ENCODE peak calls at places on chromosomes 3 and 15, in ten cellular contexts. K is testis; U is LHCN-M2; A is right cardiac atrium; W is stimulated activated naive CD4-positive, alpha-beta T cell; C is fibroblast of gingiva; M is OCI-LY7; J is mesenteric fat pad; R is MM.1S; S is effector memory CD4-positive, alpha-beta T cell. I is an unnamed sample.

GRCh38 chr3:60086811-60087210 is 1037.0 kb upstream of the CFAP20DC start:
- DNase-seq in A (no peak), J (no peak), W (no peak), M (no peak), U (no peak), S (no peak), R (no peak), K (no peak), C (no peak), I (peak; percentile 2)

GRCh38 chr3:47614788-47615187 is 36.1 kb upstream of the CSPG5 start:
- DNase-seq in U (no peak), M (no peak), K (no peak), S (no peak), W (no peak), A (no peak), J (no peak), C (no peak), R (no peak), I (no peak)

GRCh38 chr3:25567806-25568524 is 96.7 kb downstream of the TOP2B start:
- DNase-seq in S (no peak), R (no peak), U (no peak), C (no peak), A (no peak), K (no peak), J (no peak), W (no peak), M (no peak), I (no peak)

GRCh38 chr3:75631541-75631940 is 32.6 kb upstream of the FRG2C start:
- DNase-seq in C (no peak), A (no peak), K (no peak), M (no peak), R (no peak), W (no peak), S (no peak), J (no peak), U (no peak), I (no peak)

GRCh38 chr15:56491110-56491722 is 26.3 kb upstream of the MNS1 start:
- DNase-seq in M (peak; percentile 89), U (peak; percentile 65), C (peak; percentile 72), J (no peak), W (peak; percentile 6), R (peak; percentile 73), A (peak; percentile 63), K (peak; percentile 84), S (no peak), I (peak; percentile 83)

GRCh38 chr3:64355473-64355872 is 130.2 kb upstream of the PRICKLE2 start:
- DNase-seq in C (no peak), A (peak; percentile 50), K (no peak), M (no peak), J (no peak), S (no peak), R (no peak), W (no peak), U (peak; percentile 43), I (no peak)

GRCh38 chr3:184696643-184697042 is 15.2 kb downstream of the MAGEF1 start:
- DNase-seq in K (no peak), U (no peak), W (no peak), A (peak; percentile 77), M (no peak), C (no peak), S (no peak), J (no peak), R (no peak), I (no peak)

GRCh38 chr3:137768021-137768360 is 3.9 kb downstream of the SOX14 start:
- DNase-seq in S (no peak), M (no peak), A (no peak), U (no peak), J (no peak), R (no peak), W (no peak), C (no peak), K (no peak), I (no peak)

GRCh38 chr3:9109570-9109914 is 139.9 kb downstream of the SRGAP3 start:
- DNase-seq in S (no peak), W (no peak), R (no peak), K (no peak), M (no peak), C (no peak), J (no peak), U (no peak), A (no peak), I (no peak)

GRCh38 chr15:63892794-63893441 is 59.2 kb upstream of the HERC1 start:
- DNase-seq in R (no peak), M (no peak), K (no peak), A (no peak), C (no peak), J (no peak), S (peak; percentile 68), W (peak; percentile 42), U (no peak), I (no peak)

GRCh38 chr3:49609314-49609713 is 55.0 kb downstream of the BSN start:
- DNase-seq in S (no peak), A (no peak), K (no peak), M (no peak), R (no peak), U (no peak), C (no peak), W (no peak), J (peak; percentile 28), I (no peak)

GRCh38 chr3:53236112-53236841 is 19.5 kb downstream of the TKT start:
- DNase-seq in C (peak; percentile 86), U (peak; percentile 79), K (peak; percentile 83), W (no peak), R (peak; percentile 39), S (no peak), J (no peak), A (peak; percentile 91), M (no peak), I (peak; percentile 67)

GRCh38 chr3:16055606-16056209 is 118.8 kb upstream of the GALNT15 start:
- DNase-seq in M (no peak), C (no peak), S (no peak), R (no peak), W (no peak), K (no peak), A (no peak), J (no peak), U (no peak), I (no peak)

GRCh38 chr3:38725726-38726410 is 76.4 kb upstream of the SCN5A start:
- DNase-seq in A (no peak), W (no peak), J (no peak), R (no peak), S (no peak), M (no peak), C (no peak), K (no peak), U (peak; percentile 68), I (no peak)

GRCh38 chr3:126034481-126035361 is 49.2 kb downstream of the SLC41A3 start:
- DNase-seq in W (no peak), C (no peak), K (no peak), M (no peak), S (no peak), J (peak; percentile 41), A (no peak), U (no peak), R (no peak), I (no peak)

GRCh38 chr15:64825081-64825430 is 391 bp downstream of the PIF1 start:
- DNase-seq in U (peak; percentile 28), R (peak; percentile 35), M (peak; percentile 46), J (no peak), K (no peak), W (no peak), S (no peak), C (no peak), A (no peak), I (no peak)

GRCh38 chr3:119237299-119237698 is 3.4 kb downstream of the B4GALT4 start:
- DNase-seq in C (no peak), A (no peak), U (no peak), S (no peak), W (no peak), J (no peak), R (no peak), M (no peak), K (no peak), I (no peak)

GRCh38 chr3:42134867-42135464 is 43.8 kb downstream of the TRAK1 start:
- DNase-seq in C (no peak), M (no peak), R (no peak), K (no peak), J (peak; percentile 41), S (no peak), W (no peak), U (no peak), A (no peak), I (peak; percentile 68)

GRCh38 chr3:196558476-196558875 is 9.9 kb downstream of the WDR53 start:
- DNase-seq in W (no peak), K (no peak), J (no peak), S (no peak), A (no peak), M (no peak), U (no peak), C (no peak), R (no peak), I (no peak)

GRCh38 chr15:33716025-33716424 is 252.3 kb upstream of the CHRM5 start:
- DNase-seq in W (no peak), K (no peak), S (no peak), U (no peak), M (no peak), R (no peak), J (no peak), C (no peak), A (no peak), I (no peak)

GRCh38 chr3:10224794-10225660 is 23.2 kb upstream of the TATDN2 start:
- DNase-seq in M (peak; percentile 88), C (peak; percentile 74), W (peak; percentile 27), U (peak; percentile 75), K (peak; percentile 77), J (no peak), A (peak; percentile 85), S (peak; percentile 47), R (peak; percentile 83), I (peak; percentile 86)

GRCh38 chr3:134001251-134001650 is 28.5 kb downstream of the SLCO2A1 start:
- DNase-seq in R (no peak), S (no peak), A (no peak), C (no peak), J (no peak), U (no peak), M (no peak), K (no peak), W (no peak), I (no peak)

GRCh38 chr3:115239717-115240116 is 92.6 kb upstream of the ZBTB20 start:
- DNase-seq in U (peak; percentile 100), K (peak; percentile 15), S (no peak), M (no peak), W (no peak), R (no peak), A (peak; percentile 48), J (no peak), C (peak; percentile 69), I (peak; percentile 42)

GRCh38 chr3:129085818-129086217 is 25.2 kb downstream of the GP9 start:
- DNase-seq in M (no peak), A (peak; percentile 35), R (no peak), S (no peak), K (no peak), J (no peak), W (no peak), U (no peak), C (no peak), I (no peak)

GRCh38 chr3:150235799-150236198 is 172.3 kb upstream of the TSC22D2 start:
- DNase-seq in U (peak; percentile 82), K (no peak), S (no peak), R (no peak), A (no peak), J (no peak), M (no peak), C (peak; percentile 31), W (no peak), I (no peak)

GRCh38 chr3:25663324-25664065 is 1.2 kb downstream of the TOP2B start:
- DNase-seq in U (peak; percentile 39), K (peak; percentile 20), C (peak; percentile 3), M (peak; percentile 71), J (no peak), S (peak; percentile 19), W (no peak), A (no peak), R (peak; percentile 73), I (peak; percentile 28)

GRCh38 chr3:48142316-48142870 is 45.8 kb downstream of the CDC25A start:
- DNase-seq in A (no peak), S (no peak), R (peak; percentile 79), M (no peak), J (no peak), K (no peak), C (no peak), W (no peak), U (no peak), I (no peak)

GRCh38 chr15:75866916-75867315 is 23.7 kb downstream of the UBE2Q2 start:
- DNase-seq in M (no peak), C (no peak), U (no peak), R (no peak), A (no peak), S (no peak), K (no peak), J (no peak), W (no peak), I (no peak)